ENCODE peak calls at places on chromosomes 11 and 22, in eight cellular contexts. One of them, this sample, is unnamed.

GRCh38 chr11:70016666-70017347 is 61.3 kb upstream of the ANO1 start:
- DNase-seq in NCI-H510A treated with DMSO at 0.1 percent for 48 hours: no peak
- DNase-seq in M059J: peak; percentile 92
- DNase-seq in activated T-helper 1 cell treated with Interleukin-2 at 50 U/mL for 16 hours: no peak
- DNase-seq in amniotic stem cell: peak; percentile 14
- DNase-seq in DMS153: no peak
- DNase-seq in SW480: peak; percentile 96
- DNase-seq in neural crest cell: no peak
- DNase-seq in this sample: no peak

GRCh38 chr11:22554221-22554620 is 71.4 kb downstream of the FANCF start:
- DNase-seq in NCI-H510A treated with DMSO at 0.1 percent for 48 hours: no peak
- DNase-seq in M059J: peak; percentile 1
- DNase-seq in activated T-helper 1 cell treated with Interleukin-2 at 50 U/mL for 16 hours: no peak
- DNase-seq in amniotic stem cell: no peak
- DNase-seq in DMS153: no peak
- DNase-seq in SW480: no peak
- DNase-seq in neural crest cell: no peak
- DNase-seq in this sample: no peak

GRCh38 chr22:11253000-11253511 is 4274.9 kb upstream of the OR11H1 start:
- DNase-seq in NCI-H510A treated with DMSO at 0.1 percent for 48 hours: no peak
- DNase-seq in M059J: no peak
- DNase-seq in activated T-helper 1 cell treated with Interleukin-2 at 50 U/mL for 16 hours: no peak
- DNase-seq in amniotic stem cell: no peak
- DNase-seq in DMS153: no peak
- DNase-seq in SW480: no peak
- DNase-seq in neural crest cell: no peak
- DNase-seq in this sample: no peak

GRCh38 chr11:132901638-132902610 is 630.4 kb downstream of the OPCML start:
- DNase-seq in NCI-H510A treated with DMSO at 0.1 percent for 48 hours: no peak
- DNase-seq in M059J: no peak
- DNase-seq in activated T-helper 1 cell treated with Interleukin-2 at 50 U/mL for 16 hours: no peak
- DNase-seq in amniotic stem cell: no peak
- DNase-seq in DMS153: no peak
- DNase-seq in SW480: no peak
- DNase-seq in neural crest cell: no peak
- DNase-seq in this sample: no peak

GRCh38 chr11:118084247-118084646 is 2.5 kb downstream of the SMIM35 start:
- DNase-seq in NCI-H510A treated with DMSO at 0.1 percent for 48 hours: no peak
- DNase-seq in M059J: no peak
- DNase-seq in activated T-helper 1 cell treated with Interleukin-2 at 50 U/mL for 16 hours: no peak
- DNase-seq in amniotic stem cell: no peak
- DNase-seq in DMS153: no peak
- DNase-seq in SW480: peak; percentile 9
- DNase-seq in neural crest cell: no peak
- DNase-seq in this sample: no peak

GRCh38 chr11:121321614-121322243 is 29.2 kb downstream of the SC5D start:
- DNase-seq in NCI-H510A treated with DMSO at 0.1 percent for 48 hours: no peak
- DNase-seq in M059J: peak; percentile 45
- DNase-seq in activated T-helper 1 cell treated with Interleukin-2 at 50 U/mL for 16 hours: no peak
- DNase-seq in amniotic stem cell: no peak
- DNase-seq in DMS153: peak; percentile 57
- DNase-seq in SW480: peak; percentile 52
- DNase-seq in neural crest cell: no peak
- DNase-seq in this sample: no peak

GRCh38 chr11:203945-204586 is 3.1 kb downstream of the BET1L start:
- DNase-seq in NCI-H510A treated with DMSO at 0.1 percent for 48 hours: no peak
- DNase-seq in M059J: no peak
- DNase-seq in activated T-helper 1 cell treated with Interleukin-2 at 50 U/mL for 16 hours: no peak
- DNase-seq in amniotic stem cell: no peak
- DNase-seq in DMS153: no peak
- DNase-seq in SW480: no peak
- DNase-seq in neural crest cell: no peak
- DNase-seq in this sample: no peak

GRCh38 chr11:40293655-40294342 is 1165.7 kb downstream of the LRRC4C start:
- DNase-seq in NCI-H510A treated with DMSO at 0.1 percent for 48 hours: peak; percentile 86
- DNase-seq in M059J: peak; percentile 81
- DNase-seq in activated T-helper 1 cell treated with Interleukin-2 at 50 U/mL for 16 hours: no peak
- DNase-seq in amniotic stem cell: peak; percentile 9
- DNase-seq in DMS153: peak; percentile 73
- DNase-seq in SW480: peak; percentile 81
- DNase-seq in neural crest cell: peak; percentile 69
- DNase-seq in this sample: peak; percentile 56

GRCh38 chr11:63919267-63920125 is 2.5 kb upstream of the RCOR2 start:
- DNase-seq in NCI-H510A treated with DMSO at 0.1 percent for 48 hours: peak; percentile 88
- DNase-seq in M059J: peak; percentile 76
- DNase-seq in activated T-helper 1 cell treated with Interleukin-2 at 50 U/mL for 16 hours: no peak
- DNase-seq in amniotic stem cell: no peak
- DNase-seq in DMS153: peak; percentile 78
- DNase-seq in SW480: no peak
- DNase-seq in neural crest cell: peak; percentile 68
- DNase-seq in this sample: no peak

GRCh38 chr11:1779806-1780699 is 16.3 kb upstream of the CTSD start:
- DNase-seq in NCI-H510A treated with DMSO at 0.1 percent for 48 hours: no peak
- DNase-seq in M059J: no peak
- DNase-seq in activated T-helper 1 cell treated with Interleukin-2 at 50 U/mL for 16 hours: no peak
- DNase-seq in amniotic stem cell: no peak
- DNase-seq in DMS153: no peak
- DNase-seq in SW480: no peak
- DNase-seq in neural crest cell: no peak
- DNase-seq in this sample: no peak

GRCh38 chr22:29309332-29310064 is 3.0 kb downstream of the GAS2L1 start:
- DNase-seq in NCI-H510A treated with DMSO at 0.1 percent for 48 hours: no peak
- DNase-seq in M059J: peak; percentile 65
- DNase-seq in activated T-helper 1 cell treated with Interleukin-2 at 50 U/mL for 16 hours: no peak
- DNase-seq in amniotic stem cell: no peak
- DNase-seq in DMS153: no peak
- DNase-seq in SW480: peak; percentile 58
- DNase-seq in neural crest cell: no peak
- DNase-seq in this sample: peak; percentile 76

GRCh38 chr11:25981998-25982397 is 349.9 kb upstream of the ANO3 start:
- DNase-seq in NCI-H510A treated with DMSO at 0.1 percent for 48 hours: peak; percentile 12
- DNase-seq in M059J: peak; percentile 14
- DNase-seq in activated T-helper 1 cell treated with Interleukin-2 at 50 U/mL for 16 hours: no peak
- DNase-seq in amniotic stem cell: peak; percentile 33
- DNase-seq in DMS153: peak; percentile 20
- DNase-seq in SW480: peak; percentile 44
- DNase-seq in neural crest cell: peak; percentile 32
- DNase-seq in this sample: peak; percentile 41

GRCh38 chr22:38282397-38282796 is 9.6 kb upstream of the TMEM184B start:
- DNase-seq in NCI-H510A treated with DMSO at 0.1 percent for 48 hours: no peak
- DNase-seq in M059J: no peak
- DNase-seq in activated T-helper 1 cell treated with Interleukin-2 at 50 U/mL for 16 hours: no peak
- DNase-seq in amniotic stem cell: no peak
- DNase-seq in DMS153: no peak
- DNase-seq in SW480: no peak
- DNase-seq in neural crest cell: no peak
- DNase-seq in this sample: no peak

GRCh38 chr11:125082611-125083311 is 19.7 kb downstream of the SLC37A2 start:
- DNase-seq in NCI-H510A treated with DMSO at 0.1 percent for 48 hours: no peak
- DNase-seq in M059J: peak; percentile 97
- DNase-seq in activated T-helper 1 cell treated with Interleukin-2 at 50 U/mL for 16 hours: no peak
- DNase-seq in amniotic stem cell: no peak
- DNase-seq in DMS153: no peak
- DNase-seq in SW480: peak; percentile 66
- DNase-seq in neural crest cell: no peak
- DNase-seq in this sample: peak; percentile 73

GRCh38 chr11:28727254-28727653 is 619.1 kb downstream of the METTL15 start:
- DNase-seq in NCI-H510A treated with DMSO at 0.1 percent for 48 hours: no peak
- DNase-seq in M059J: peak; percentile 80
- DNase-seq in activated T-helper 1 cell treated with Interleukin-2 at 50 U/mL for 16 hours: no peak
- DNase-seq in amniotic stem cell: no peak
- DNase-seq in DMS153: no peak
- DNase-seq in SW480: no peak
- DNase-seq in neural crest cell: no peak
- DNase-seq in this sample: no peak

GRCh38 chr22:37254206-37254866 is 10.3 kb upstream of the RAC2 start:
- DNase-seq in NCI-H510A treated with DMSO at 0.1 percent for 48 hours: no peak
- DNase-seq in M059J: peak; percentile 79
- DNase-seq in activated T-helper 1 cell treated with Interleukin-2 at 50 U/mL for 16 hours: no peak
- DNase-seq in amniotic stem cell: peak; percentile 46
- DNase-seq in DMS153: no peak
- DNase-seq in SW480: no peak
- DNase-seq in neural crest cell: no peak
- DNase-seq in this sample: peak; percentile 85

GRCh38 chr22:41542224-41542623 is 2.0 kb downstream of the POLR3H start:
- DNase-seq in NCI-H510A treated with DMSO at 0.1 percent for 48 hours: no peak
- DNase-seq in M059J: no peak
- DNase-seq in activated T-helper 1 cell treated with Interleukin-2 at 50 U/mL for 16 hours: no peak
- DNase-seq in amniotic stem cell: no peak
- DNase-seq in DMS153: no peak
- DNase-seq in SW480: no peak
- DNase-seq in neural crest cell: no peak
- DNase-seq in this sample: no peak

GRCh38 chr11:69314555-69314954 is 20.6 kb downstream of the MYEOV start:
- DNase-seq in NCI-H510A treated with DMSO at 0.1 percent for 48 hours: no peak
- DNase-seq in M059J: no peak
- DNase-seq in activated T-helper 1 cell treated with Interleukin-2 at 50 U/mL for 16 hours: no peak
- DNase-seq in amniotic stem cell: no peak
- DNase-seq in DMS153: no peak
- DNase-seq in SW480: no peak
- DNase-seq in neural crest cell: no peak
- DNase-seq in this sample: no peak

GRCh38 chr22:42630901-42631602 is 9.3 kb downstream of the ATP5MGL start:
- DNase-seq in NCI-H510A treated with DMSO at 0.1 percent for 48 hours: no peak
- DNase-seq in M059J: no peak
- DNase-seq in activated T-helper 1 cell treated with Interleukin-2 at 50 U/mL for 16 hours: no peak
- DNase-seq in amniotic stem cell: no peak
- DNase-seq in DMS153: no peak
- DNase-seq in SW480: no peak
- DNase-seq in neural crest cell: no peak
- DNase-seq in this sample: no peak

GRCh38 chr11:61295596-61295926 is 445 bp upstream of the VWCE start:
- DNase-seq in NCI-H510A treated with DMSO at 0.1 percent for 48 hours: no peak
- DNase-seq in M059J: no peak
- DNase-seq in activated T-helper 1 cell treated with Interleukin-2 at 50 U/mL for 16 hours: no peak
- DNase-seq in amniotic stem cell: no peak
- DNase-seq in DMS153: no peak
- DNase-seq in SW480: no peak
- DNase-seq in neural crest cell: no peak
- DNase-seq in this sample: peak; percentile 20

GRCh38 chr11:17765381-17766359 is 31.1 kb downstream of the KCNC1 start:
- DNase-seq in NCI-H510A treated with DMSO at 0.1 percent for 48 hours: no peak
- DNase-seq in M059J: peak; percentile 35
- DNase-seq in activated T-helper 1 cell treated with Interleukin-2 at 50 U/mL for 16 hours: no peak
- DNase-seq in amniotic stem cell: no peak
- DNase-seq in DMS153: no peak
- DNase-seq in SW480: no peak
- DNase-seq in neural crest cell: peak; percentile 55
- DNase-seq in this sample: no peak

GRCh38 chr11:46277313-46277622 is 194 bp upstream of the CREB3L1 start:
- DNase-seq in NCI-H510A treated with DMSO at 0.1 percent for 48 hours: no peak
- DNase-seq in M059J: peak; percentile 77
- DNase-seq in activated T-helper 1 cell treated with Interleukin-2 at 50 U/mL for 16 hours: no peak
- DNase-seq in amniotic stem cell: peak; percentile 47
- DNase-seq in DMS153: no peak
- DNase-seq in SW480: peak; percentile 59
- DNase-seq in neural crest cell: no peak
- DNase-seq in this sample: no peak

GRCh38 chr11:120563698-120564572 is 52.4 kb downstream of the GRIK4 start:
- DNase-seq in NCI-H510A treated with DMSO at 0.1 percent for 48 hours: no peak
- DNase-seq in M059J: no peak
- DNase-seq in activated T-helper 1 cell treated with Interleukin-2 at 50 U/mL for 16 hours: no peak
- DNase-seq in amniotic stem cell: no peak
- DNase-seq in DMS153: no peak
- DNase-seq in SW480: no peak
- DNase-seq in neural crest cell: peak; percentile 63
- DNase-seq in this sample: peak; percentile 38

GRCh38 chr11:111521132-111521531 is 6.6 kb downstream of the HOATZ start:
- DNase-seq in NCI-H510A treated with DMSO at 0.1 percent for 48 hours: no peak
- DNase-seq in M059J: peak; percentile 65
- DNase-seq in activated T-helper 1 cell treated with Interleukin-2 at 50 U/mL for 16 hours: no peak
- DNase-seq in amniotic stem cell: no peak
- DNase-seq in DMS153: no peak
- DNase-seq in SW480: peak; percentile 41
- DNase-seq in neural crest cell: no peak
- DNase-seq in this sample: no peak

GRCh38 chr11:848988-849824 is 6.6 kb downstream of the TSPAN4 start:
- DNase-seq in NCI-H510A treated with DMSO at 0.1 percent for 48 hours: peak; percentile 37
- DNase-seq in M059J: no peak
- DNase-seq in activated T-helper 1 cell treated with Interleukin-2 at 50 U/mL for 16 hours: no peak
- DNase-seq in amniotic stem cell: no peak
- DNase-seq in DMS153: no peak
- DNase-seq in SW480: no peak
- DNase-seq in neural crest cell: peak; percentile 71
- DNase-seq in this sample: no peak

GRCh38 chr11:62786318-62787004 is 741 bp upstream of the TMEM179B start:
- DNase-seq in NCI-H510A treated with DMSO at 0.1 percent for 48 hours: peak; percentile 70
- DNase-seq in M059J: peak; percentile 85
- DNase-seq in activated T-helper 1 cell treated with Interleukin-2 at 50 U/mL for 16 hours: peak; percentile 80
- DNase-seq in amniotic stem cell: peak; percentile 87
- DNase-seq in DMS153: peak; percentile 66
- DNase-seq in SW480: peak; percentile 90
- DNase-seq in neural crest cell: peak; percentile 91
- DNase-seq in this sample: peak; percentile 54

GRCh38 chr22:17968126-17968525 is 56.2 kb downstream of the MICAL3 start:
- DNase-seq in NCI-H510A treated with DMSO at 0.1 percent for 48 hours: peak; percentile 79
- DNase-seq in M059J: no peak
- DNase-seq in activated T-helper 1 cell treated with Interleukin-2 at 50 U/mL for 16 hours: no peak
- DNase-seq in amniotic stem cell: no peak
- DNase-seq in DMS153: no peak
- DNase-seq in SW480: no peak
- DNase-seq in neural crest cell: no peak
- DNase-seq in this sample: no peak

GRCh38 chr22:17910561-17911311 is 113.6 kb downstream of the MICAL3 start:
- DNase-seq in NCI-H510A treated with DMSO at 0.1 percent for 48 hours: no peak
- DNase-seq in M059J: peak; percentile 88
- DNase-seq in activated T-helper 1 cell treated with Interleukin-2 at 50 U/mL for 16 hours: no peak
- DNase-seq in amniotic stem cell: peak; percentile 75
- DNase-seq in DMS153: no peak
- DNase-seq in SW480: no peak
- DNase-seq in neural crest cell: peak; percentile 29
- DNase-seq in this sample: peak; percentile 86

GRCh38 chr11:117946196-117946841 is 17.1 kb upstream of the TMPRSS13 start:
- DNase-seq in NCI-H510A treated with DMSO at 0.1 percent for 48 hours: no peak
- DNase-seq in M059J: no peak
- DNase-seq in activated T-helper 1 cell treated with Interleukin-2 at 50 U/mL for 16 hours: no peak
- DNase-seq in amniotic stem cell: no peak
- DNase-seq in DMS153: no peak
- DNase-seq in SW480: no peak
- DNase-seq in neural crest cell: no peak
- DNase-seq in this sample: no peak

GRCh38 chr11:88103337-88104206 is 71.7 kb downstream of the RAB38 start:
- DNase-seq in NCI-H510A treated with DMSO at 0.1 percent for 48 hours: no peak
- DNase-seq in M059J: peak; percentile 67
- DNase-seq in activated T-helper 1 cell treated with Interleukin-2 at 50 U/mL for 16 hours: peak; percentile 0
- DNase-seq in amniotic stem cell: peak; percentile 2
- DNase-seq in DMS153: no peak
- DNase-seq in SW480: peak; percentile 60
- DNase-seq in neural crest cell: peak; percentile 3
- DNase-seq in this sample: peak; percentile 24

GRCh38 chr11:14300661-14301304 is 58.2 kb downstream of the RRAS2 start:
- DNase-seq in NCI-H510A treated with DMSO at 0.1 percent for 48 hours: peak; percentile 10
- DNase-seq in M059J: peak; percentile 77
- DNase-seq in activated T-helper 1 cell treated with Interleukin-2 at 50 U/mL for 16 hours: no peak
- DNase-seq in amniotic stem cell: peak; percentile 45
- DNase-seq in DMS153: no peak
- DNase-seq in SW480: peak; percentile 65
- DNase-seq in neural crest cell: peak; percentile 39
- DNase-seq in this sample: peak; percentile 83

GRCh38 chr11:91932151-91932821 is 292.3 kb upstream of the FAT3 start:
- DNase-seq in NCI-H510A treated with DMSO at 0.1 percent for 48 hours: no peak
- DNase-seq in M059J: peak; percentile 92
- DNase-seq in activated T-helper 1 cell treated with Interleukin-2 at 50 U/mL for 16 hours: no peak
- DNase-seq in amniotic stem cell: no peak
- DNase-seq in DMS153: no peak
- DNase-seq in SW480: no peak
- DNase-seq in neural crest cell: no peak
- DNase-seq in this sample: no peak

GRCh38 chr11:10478574-10479550 is 23.8 kb downstream of the AMPD3 start:
- DNase-seq in NCI-H510A treated with DMSO at 0.1 percent for 48 hours: no peak
- DNase-seq in M059J: no peak
- DNase-seq in activated T-helper 1 cell treated with Interleukin-2 at 50 U/mL for 16 hours: no peak
- DNase-seq in amniotic stem cell: no peak
- DNase-seq in DMS153: no peak
- DNase-seq in SW480: no peak
- DNase-seq in neural crest cell: no peak
- DNase-seq in this sample: no peak

GRCh38 chr11:10784229-10785145 is 24.2 kb downstream of the EIF4G2 start:
- DNase-seq in NCI-H510A treated with DMSO at 0.1 percent for 48 hours: peak; percentile 69
- DNase-seq in M059J: no peak
- DNase-seq in activated T-helper 1 cell treated with Interleukin-2 at 50 U/mL for 16 hours: no peak
- DNase-seq in amniotic stem cell: no peak
- DNase-seq in DMS153: peak; percentile 76
- DNase-seq in SW480: no peak
- DNase-seq in neural crest cell: no peak
- DNase-seq in this sample: peak; percentile 69